ENCODE peak calls at places on chromosomes 3 and 15, in seven cellular contexts. G is epithelial cell of prostate; V is AG04449; Q is activated T-helper 1 cell treated with anti-CD3 and anti-CD28 coated beads, Interleukin-2, amount 50 U/mL, for 16 hours; B is KBM-7; K is hypothalamus; C is NCI-H524. Y is an unnamed sample.
A peak's percentile ranks its signal among the peaks of the same experiment; 100 is the strongest.

GRCh38 chr3:139353920-139354556 is 10.2 kb downstream of the MRPS22 start:
- DNase-seq in G (peak; percentile 5), V (peak; percentile 7), Q (no peak), B (peak; percentile 48), K (peak; percentile 27), C (peak; percentile 77), Y (peak; percentile 42)

GRCh38 chr15:96213896-96214295 is 116.6 kb upstream of the NR2F2 start:
- DNase-seq in G (no peak), V (no peak), Q (no peak), B (no peak), K (no peak), C (no peak), Y (no peak)

GRCh38 chr3:197394464-197395321 is 96.3 kb upstream of the DLG1 start:
- DNase-seq in G (peak; percentile 99), V (peak; percentile 100), Q (no peak), B (peak; percentile 15), K (no peak), C (no peak), Y (no peak)

GRCh38 chr3:101902041-101902440 is 52.7 kb downstream of the NFKBIZ start:
- DNase-seq in G (peak; percentile 99), V (peak; percentile 90), Q (no peak), B (no peak), K (no peak), C (no peak), Y (no peak)

GRCh38 chr3:100289339-100289738 is 28.5 kb downstream of the TBC1D23 start:
- DNase-seq in G (no peak), V (no peak), Q (no peak), B (peak; percentile 98), K (no peak), C (no peak), Y (no peak)

GRCh38 chr3:57592306-57592705 is 4.8 kb downstream of the ARF4 start:
- DNase-seq in G (no peak), V (no peak), Q (no peak), B (no peak), K (no peak), C (no peak), Y (no peak)

GRCh38 chr3:23696842-23697241 is 108.9 kb upstream of the UBE2E1 start:
- DNase-seq in G (no peak), V (no peak), Q (no peak), B (no peak), K (no peak), C (peak; percentile 30), Y (no peak)

GRCh38 chr3:180433172-180433571 is 168.8 kb upstream of the TTC14 start:
- DNase-seq in G (peak; percentile 82), V (peak; percentile 57), Q (no peak), B (no peak), K (no peak), C (peak; percentile 8), Y (no peak)

GRCh38 chr3:184690236-184690883 is 21.5 kb downstream of the MAGEF1 start:
- DNase-seq in G (no peak), V (no peak), Q (no peak), B (no peak), K (no peak), C (no peak), Y (no peak)

GRCh38 chr15:25905140-25905539 is 42.0 kb upstream of the ATP10A start:
- DNase-seq in G (peak; percentile 36), V (peak; percentile 68), Q (no peak), B (no peak), K (no peak), C (no peak), Y (no peak)

GRCh38 chr3:124467980-124468902 is 262.0 kb upstream of the UMPS start:
- DNase-seq in G (no peak), V (no peak), Q (no peak), B (peak; percentile 65), K (no peak), C (peak; percentile 71), Y (peak; percentile 31)

GRCh38 chr15:87734571-87735373 is 521.8 kb downstream of the NTRK3 start:
- DNase-seq in G (no peak), V (no peak), Q (no peak), B (no peak), K (no peak), C (no peak), Y (no peak)

GRCh38 chr3:8500208-8500961 is 1.2 kb upstream of the LMCD1 start:
- DNase-seq in G (no peak), V (peak; percentile 69), Q (no peak), B (no peak), K (peak; percentile 54), C (no peak), Y (peak; percentile 68)

GRCh38 chr15:80967451-80967850 is 22.2 kb downstream of the MESD start:
- DNase-seq in G (no peak), V (no peak), Q (no peak), B (no peak), K (no peak), C (no peak), Y (no peak)

GRCh38 chr3:63864008-63864871 is 573 bp downstream of the ATXN7 start:
- DNase-seq in G (no peak), V (no peak), Q (peak; percentile 6), B (peak; percentile 69), K (no peak), C (no peak), Y (peak; percentile 17)

GRCh38 chr3:71681224-71681668 is 44.0 kb downstream of the EIF4E3 start:
- DNase-seq in G (no peak), V (peak; percentile 17), Q (no peak), B (peak; percentile 75), K (peak; percentile 38), C (peak; percentile 14), Y (peak; percentile 57)

GRCh38 chr15:71547066-71547465 is 263.3 kb upstream of the NR2E3 start:
- DNase-seq in G (no peak), V (no peak), Q (no peak), B (no peak), K (no peak), C (peak; percentile 51), Y (no peak)

GRCh38 chr3:99753268-99753975 is 64.2 kb upstream of the CMSS1 start:
- DNase-seq in G (no peak), V (no peak), Q (no peak), B (peak; percentile 35), K (peak; percentile 18), C (peak; percentile 71), Y (peak; percentile 56)

GRCh38 chr3:115901008-115901407 is 277.7 kb downstream of the GAP43 start:
- DNase-seq in G (no peak), V (no peak), Q (no peak), B (no peak), K (no peak), C (no peak), Y (no peak)

GRCh38 chr3:87997298-87997697 is 61.5 kb downstream of the CGGBP1 start:
- DNase-seq in G (no peak), V (no peak), Q (no peak), B (peak; percentile 72), K (no peak), C (no peak), Y (no peak)

GRCh38 chr3:115363071-115363470 is 216.0 kb upstream of the ZBTB20 start:
- DNase-seq in G (peak; percentile 18), V (no peak), Q (no peak), B (no peak), K (no peak), C (no peak), Y (no peak)

GRCh38 chr15:78761020-78761419 is 50.2 kb downstream of the ADAMTS7 start:
- DNase-seq in G (no peak), V (no peak), Q (no peak), B (no peak), K (no peak), C (no peak), Y (no peak)

GRCh38 chr3:184262927-184263179 is 1.5 kb upstream of the CAMK2N2 start:
- DNase-seq in G (no peak), V (no peak), Q (no peak), B (no peak), K (no peak), C (no peak), Y (no peak)

GRCh38 chr3:134190272-134190671 is 60.4 kb downstream of the RYK start:
- DNase-seq in G (no peak), V (no peak), Q (no peak), B (no peak), K (no peak), C (no peak), Y (no peak)

GRCh38 chr3:49133226-49133951 is 539 bp upstream of the LAMB2 start:
- DNase-seq in G (peak; percentile 40), V (peak; percentile 59), Q (no peak), B (peak; percentile 80), K (peak; percentile 77), C (peak; percentile 85), Y (peak; percentile 78)

GRCh38 chr3:146543461-146544012 is 870 bp downstream of the PLSCR1 start:
- DNase-seq in G (no peak), V (no peak), Q (no peak), B (peak; percentile 21), K (no peak), C (peak; percentile 58), Y (no peak)

GRCh38 chr3:57120803-57121174 is 44.4 kb downstream of the IL17RD start:
- DNase-seq in G (no peak), V (no peak), Q (no peak), B (no peak), K (no peak), C (no peak), Y (no peak)

GRCh38 chr15:76190767-76191538 is 120.3 kb downstream of the ETFA start:
- DNase-seq in G (no peak), V (no peak), Q (peak; percentile 42), B (peak; percentile 93), K (peak; percentile 51), C (peak; percentile 88), Y (peak; percentile 68)

GRCh38 chr3:129975332-129976090 is 991 bp downstream of the TRH start:
- DNase-seq in G (no peak), V (no peak), Q (no peak), B (no peak), K (no peak), C (peak; percentile 52), Y (no peak)

GRCh38 chr3:56357266-56357665 is 111.0 kb downstream of the ERC2 start:
- DNase-seq in G (no peak), V (no peak), Q (no peak), B (no peak), K (no peak), C (no peak), Y (no peak)

GRCh38 chr3:134937256-134938023 is 142.4 kb downstream of the EPHB1 start:
- DNase-seq in G (no peak), V (no peak), Q (no peak), B (no peak), K (no peak), C (peak; percentile 88), Y (no peak)

GRCh38 chr3:108250626-108251025 is 28.4 kb upstream of the IFT57 start:
- DNase-seq in G (no peak), V (no peak), Q (no peak), B (no peak), K (no peak), C (no peak), Y (no peak)

GRCh38 chr3:39268554-39268910 is 11.3 kb downstream of the CX3CR1 start:
- DNase-seq in G (no peak), V (no peak), Q (no peak), B (no peak), K (no peak), C (no peak), Y (no peak)

GRCh38 chr15:39699531-39700110 is 83.0 kb downstream of the FSIP1 start:
- DNase-seq in G (no peak), V (no peak), Q (no peak), B (no peak), K (no peak), C (no peak), Y (no peak)

GRCh38 chr15:57610130-57610529 is 18.4 kb downstream of the MYZAP start:
- DNase-seq in G (peak; percentile 77), V (no peak), Q (no peak), B (peak; percentile 5), K (no peak), C (no peak), Y (no peak)